ENCODE peak calls at places on chromosomes 16 and 17, in eight cellular contexts. X, I, O, Y, R, U, B and T are unnamed samples.

GRCh38 chr16:50535506-50536257 is 12.5 kb upstream of the NKD1 start:
- DNase-seq in X (no peak), O (no peak), Y (no peak), I (no peak), B (no peak), R (no peak), U (no peak), T (no peak)

GRCh38 chr16:3520861-3521260 is 20.1 kb downstream of the CLUAP1 start:
- DNase-seq in R (no peak), X (no peak), I (no peak), B (no peak), Y (no peak), U (no peak), O (no peak), T (no peak)

GRCh38 chr17:19762515-19762961 is 14.4 kb upstream of the ALDH3A1 start:
- DNase-seq in R (peak; percentile 62), I (peak; percentile 31), B (peak; percentile 74), U (peak; percentile 97), X (peak; percentile 46), O (no peak), Y (peak; percentile 84), T (peak; percentile 95)

GRCh38 chr16:13945734-13946490 is 26.0 kb downstream of the ERCC4 start:
- DNase-seq in X (no peak), I (no peak), O (no peak), Y (no peak), B (no peak), U (no peak), R (no peak), T (no peak)

GRCh38 chr17:35978346-35978745 is 3.0 kb downstream of the CCL16 start:
- DNase-seq in R (no peak), U (no peak), O (no peak), Y (no peak), I (no peak), X (no peak), B (no peak), T (no peak)

GRCh38 chr17:39660397-39661043 is 4.6 kb upstream of the TCAP start:
- DNase-seq in X (no peak), O (no peak), U (no peak), R (no peak), B (no peak), I (no peak), Y (no peak), T (no peak)

GRCh38 chr16:23578096-23578830 is 17.9 kb downstream of the NDUFAB1 start:
- DNase-seq in I (no peak), B (no peak), O (no peak), X (no peak), Y (no peak), R (no peak), U (no peak), T (no peak)

GRCh38 chr17:67491009-67491677 is 114.1 kb downstream of the PITPNC1 start:
- DNase-seq in O (peak; percentile 68), U (peak; percentile 80), R (peak; percentile 90), I (peak; percentile 83), X (no peak), Y (peak; percentile 94), B (peak; percentile 49), T (peak; percentile 57)

GRCh38 chr17:76852843-76853242 is 15.4 kb upstream of the MGAT5B start:
- DNase-seq in Y (no peak), O (no peak), R (no peak), U (no peak), B (no peak), X (no peak), I (no peak), T (no peak)

GRCh38 chr16:86883583-86884188 is 305.3 kb downstream of the FOXL1 start:
- DNase-seq in B (no peak), Y (no peak), O (no peak), R (no peak), U (no peak), X (no peak), I (no peak), T (no peak)

GRCh38 chr17:80451104-80451775 is 25.2 kb downstream of the NPTX1 start:
- DNase-seq in R (no peak), X (no peak), O (no peak), B (no peak), I (no peak), Y (no peak), U (no peak), T (no peak)

GRCh38 chr16:86387461-86388440 is 122.6 kb upstream of the FOXF1 start:
- DNase-seq in U (peak; percentile 20), R (no peak), B (no peak), Y (no peak), X (no peak), O (no peak), I (peak; percentile 88), T (no peak)

GRCh38 chr17:8451937-8452614 is 16.4 kb downstream of the NDEL1 start:
- DNase-seq in O (no peak), X (no peak), B (no peak), Y (no peak), I (no peak), U (no peak), R (no peak), T (no peak)

GRCh38 chr17:4565209-4566141 is 5.1 kb upstream of the GGT6 start:
- DNase-seq in I (peak; percentile 42), Y (peak; percentile 68), B (peak; percentile 74), O (peak; percentile 69), X (peak; percentile 39), U (peak; percentile 92), R (peak; percentile 45), T (peak; percentile 69)

GRCh38 chr17:18041776-18042175 is 2.6 kb downstream of the GID4 start:
- DNase-seq in X (no peak), Y (no peak), O (no peak), U (no peak), B (no peak), R (no peak), I (no peak), T (no peak)

GRCh38 chr16:50816901-50817555 is 75.1 kb downstream of the CYLD start:
- DNase-seq in U (no peak), I (no peak), X (no peak), B (no peak), O (no peak), Y (no peak), R (no peak), T (no peak)

GRCh38 chr17:35095741-35096140 is 23.9 kb downstream of the RAD51D start:
- DNase-seq in Y (no peak), B (no peak), U (no peak), R (no peak), X (no peak), O (no peak), I (no peak), T (no peak)

GRCh38 chr17:48541036-48541573 is 3.8 kb downstream of the HOXB2 start:
- DNase-seq in B (no peak), I (no peak), Y (no peak), U (no peak), R (no peak), O (no peak), X (no peak), T (no peak)

GRCh38 chr17:72008236-72008874 is 112.5 kb upstream of the SOX9 start:
- DNase-seq in Y (no peak), U (no peak), X (no peak), R (no peak), O (no peak), I (no peak), B (no peak), T (no peak)

GRCh38 chr17:66711936-66712335 is 123.0 kb upstream of the CACNG5 start:
- DNase-seq in X (no peak), Y (no peak), U (no peak), B (no peak), O (no peak), I (no peak), R (no peak), T (no peak)

GRCh38 chr17:74637912-74638311 is 14.4 kb upstream of the CD300E start:
- DNase-seq in O (no peak), B (no peak), Y (no peak), I (no peak), X (no peak), R (no peak), U (no peak), T (no peak)

GRCh38 chr17:14840616-14841231 is 424.4 kb downstream of the PMP22 start:
- DNase-seq in U (no peak), B (no peak), I (no peak), O (no peak), X (no peak), Y (no peak), R (no peak), T (no peak)

GRCh38 chr17:80361495-80362220 is 53.3 kb upstream of the ENDOV start:
- DNase-seq in R (no peak), Y (peak; percentile 11), O (no peak), X (peak; percentile 21), I (no peak), B (no peak), U (peak; percentile 40), T (no peak)

GRCh38 chr16:57590654-57591085 is 37.8 kb upstream of the ADGRG1 start:
- DNase-seq in Y (no peak), X (no peak), U (peak; percentile 63), R (no peak), I (no peak), O (peak; percentile 56), B (no peak), T (no peak)

GRCh38 chr16:6827931-6828330 is 504.7 kb upstream of the RBFOX1 start:
- DNase-seq in O (no peak), I (no peak), Y (no peak), X (no peak), R (no peak), U (no peak), B (no peak), T (no peak)

GRCh38 chr16:55113195-55113594 is 182.5 kb downstream of the IRX5 start:
- DNase-seq in I (no peak), B (no peak), Y (no peak), R (no peak), U (no peak), X (no peak), O (no peak), T (no peak)

GRCh38 chr16:30473231-30474061 is 904 bp downstream of the ITGAL start:
- DNase-seq in U (no peak), X (peak; percentile 57), I (no peak), Y (no peak), O (no peak), B (no peak), R (no peak), T (no peak)

GRCh38 chr16:15900901-15901465 is 12.6 kb upstream of the CEP20 start:
- DNase-seq in Y (no peak), X (no peak), U (no peak), B (no peak), R (no peak), O (no peak), I (no peak), T (no peak)

GRCh38 chr17:16419074-16419928 is 3.9 kb downstream of the TRPV2 start:
- DNase-seq in X (peak; percentile 24), B (no peak), O (no peak), I (peak; percentile 53), Y (no peak), U (peak; percentile 84), R (no peak), T (no peak)

GRCh38 chr17:74276051-74276476 is 2.0 kb downstream of the DNAI2 start:
- DNase-seq in I (no peak), B (peak; percentile 59), Y (peak; percentile 72), R (peak; percentile 73), X (no peak), O (no peak), U (no peak), T (no peak)

GRCh38 chr16:50284131-50284911 is 18.0 kb downstream of the ADCY7 start:
- DNase-seq in O (no peak), Y (peak; percentile 54), X (no peak), B (no peak), R (no peak), I (no peak), U (no peak), T (no peak)